ENCODE peak calls at places on chromosome 7, in eight cellular contexts. S is activated CD4-positive, CD25-positive, alpha-beta regulatory T cell; R is spleen; I is GF-D8; W is astrocyte of the spinal cord; H is choroid plexus epithelial cell; G is CD8-positive, alpha-beta memory T cell; T is heart left ventricle. M is an unnamed sample.

GRCh38 chr7:122546496-122546895 is 152.4 kb downstream of the RNF133 start:
- DNase-seq in S (no peak), R (no peak), I (no peak), W (no peak), H (peak; percentile 31), G (no peak), T (no peak), M (no peak)

GRCh38 chr7:55483061-55483460 is 89.2 kb downstream of the VOPP1 start:
- DNase-seq in S (no peak), R (no peak), I (no peak), W (no peak), H (no peak), G (no peak), T (no peak), M (no peak)

GRCh38 chr7:155953781-155954549 is 141.7 kb upstream of the SHH start:
- DNase-seq in S (no peak), R (no peak), I (no peak), W (no peak), H (no peak), G (no peak), T (no peak), M (no peak)

GRCh38 chr7:141220263-141220662 is 146.4 kb downstream of the TMEM178B start:
- DNase-seq in S (no peak), R (no peak), I (no peak), W (no peak), H (peak; percentile 10), G (no peak), T (no peak), M (no peak)

GRCh38 chr7:151924508-151924907 is 31.7 kb upstream of the GALNTL5 start:
- DNase-seq in S (no peak), R (peak; percentile 62), I (no peak), W (no peak), H (no peak), G (no peak), T (no peak), M (no peak)

GRCh38 chr7:11026452-11027359 is 53.0 kb downstream of the PHF14 start:
- DNase-seq in S (no peak), R (no peak), I (no peak), W (no peak), H (no peak), G (no peak), T (no peak), M (peak; percentile 5)

GRCh38 chr7:5282464-5283316 is at the start of gene SLC29A4:
- DNase-seq in S (no peak), R (no peak), I (no peak), W (no peak), H (peak; percentile 2), G (no peak), T (peak; percentile 46), M (peak; percentile 74)

GRCh38 chr7:157523766-157524421 is 187.1 kb downstream of the DNAJB6 start:
- DNase-seq in S (no peak), R (peak; percentile 66), I (no peak), W (no peak), H (no peak), G (no peak), T (no peak), M (no peak)

GRCh38 chr7:4849390-4849789 is 12.4 kb downstream of the PAPOLB start:
- DNase-seq in S (no peak), R (no peak), I (peak; percentile 8), W (peak; percentile 19), H (peak; percentile 62), G (no peak), T (no peak), M (no peak)

GRCh38 chr7:95687759-95688343 is 84.5 kb upstream of the DYNC1I1 start:
- DNase-seq in S (no peak), R (no peak), I (no peak), W (peak; percentile 30), H (peak; percentile 72), G (no peak), T (no peak), M (peak; percentile 7)

GRCh38 chr7:13920053-13920697 is 69.3 kb downstream of the ETV1 start:
- DNase-seq in S (no peak), R (no peak), I (no peak), W (peak; percentile 99), H (peak; percentile 100), G (no peak), T (no peak), M (peak; percentile 73)

GRCh38 chr7:111388912-111389311 is 173.4 kb downstream of the IMMP2L start:
- DNase-seq in S (no peak), R (no peak), I (no peak), W (no peak), H (no peak), G (no peak), T (no peak), M (no peak)

GRCh38 chr7:22700559-22701002 is 26.4 kb upstream of the IL6 start:
- DNase-seq in S (no peak), R (no peak), I (no peak), W (peak; percentile 53), H (peak; percentile 57), G (no peak), T (no peak), M (peak; percentile 50)

GRCh38 chr7:140605337-140605736 is 35.3 kb downstream of the DENND2A start:
- DNase-seq in S (no peak), R (no peak), I (no peak), W (peak; percentile 43), H (peak; percentile 71), G (no peak), T (no peak), M (peak; percentile 27)

GRCh38 chr7:80346704-80347103 is 165.2 kb downstream of the GNAT3 start:
- DNase-seq in S (no peak), R (no peak), I (no peak), W (peak; percentile 74), H (peak; percentile 55), G (no peak), T (no peak), M (peak; percentile 36)

GRCh38 chr7:84237533-84238173 is 43.1 kb upstream of the SEMA3A start:
- DNase-seq in S (no peak), R (no peak), I (no peak), W (peak; percentile 90), H (peak; percentile 84), G (no peak), T (no peak), M (peak; percentile 29)

GRCh38 chr7:79781716-79782115 is 328.2 kb upstream of the MAGI2 start:
- DNase-seq in S (no peak), R (no peak), I (no peak), W (no peak), H (peak; percentile 71), G (no peak), T (no peak), M (no peak)

GRCh38 chr7:87600130-87601124 is at the start of gene ABCB1:
- DNase-seq in S (no peak), R (peak; percentile 87), I (no peak), W (peak; percentile 56), H (peak; percentile 39), G (peak; percentile 33), T (peak; percentile 56), M (peak; percentile 71)

GRCh38 chr7:44134943-44135628 is 6.0 kb downstream of the MYL7 start:
- DNase-seq in S (no peak), R (no peak), I (no peak), W (no peak), H (no peak), G (no peak), T (peak; percentile 31), M (no peak)

GRCh38 chr7:135147899-135148721 is at the start of gene TMEM140:
- DNase-seq in S (peak; percentile 12), R (peak; percentile 86), I (no peak), W (peak; percentile 54), H (peak; percentile 93), G (peak; percentile 37), T (no peak), M (no peak)

GRCh38 chr7:10225265-10225664 is 748.4 kb upstream of the PHF14 start:
- DNase-seq in S (no peak), R (no peak), I (no peak), W (no peak), H (no peak), G (no peak), T (no peak), M (no peak)

GRCh38 chr7:3028071-3028766 is 15.4 kb downstream of the CARD11 start:
- DNase-seq in S (no peak), R (no peak), I (no peak), W (peak; percentile 63), H (peak; percentile 54), G (no peak), T (no peak), M (no peak)

GRCh38 chr7:143013897-143014296 is 13.0 kb downstream of the OR9A2 start:
- DNase-seq in S (no peak), R (no peak), I (no peak), W (peak; percentile 79), H (peak; percentile 70), G (no peak), T (no peak), M (peak; percentile 58)

GRCh38 chr7:101410743-101411476 is 48.2 kb downstream of the COL26A1 start:
- DNase-seq in S (no peak), R (no peak), I (no peak), W (no peak), H (peak; percentile 33), G (peak; percentile 14), T (peak; percentile 31), M (peak; percentile 85)

M was measured in GM03348.